ENCODE peak calls at places on chromosomes 6 and 20, in seven cellular contexts. N is brain microvascular endothelial cell; O is progenitor cell of endocrine pancreas; G is activated CD8-positive, alpha-beta T cell treated with anti-CD3 and anti-CD28 coated beads for 36 hours; K is mucosa of descending colon; V is MM.1S; I is mesothelial cell of epicardium. C is an unnamed sample.

GRCh38 chr6:56938634-56939294 is 16.1 kb upstream of the BEND6 start:
- DNase-seq in N (peak; percentile 95), O (no peak), G (no peak), K (no peak), V (no peak), I (no peak), C (no peak)

GRCh38 chr6:85129881-85130280 is 320.0 kb upstream of the NT5E start:
- DNase-seq in N (peak; percentile 41), O (no peak), G (no peak), K (no peak), V (no peak), I (no peak), C (no peak)

GRCh38 chr6:53359843-53360834 is 11.4 kb upstream of the ELOVL5 start:
- DNase-seq in N (peak; percentile 22), O (no peak), G (peak; percentile 28), K (no peak), V (no peak), I (no peak), C (no peak)

GRCh38 chr6:107064579-107065065 is 36.6 kb downstream of the MTRES1 start:
- DNase-seq in N (peak; percentile 81), O (no peak), G (peak; percentile 66), K (no peak), V (peak; percentile 79), I (no peak), C (no peak)

GRCh38 chr6:39814236-39814635 is 22.1 kb downstream of the DAAM2 start:
- DNase-seq in N (no peak), O (no peak), G (no peak), K (no peak), V (no peak), I (no peak), C (no peak)

GRCh38 chr6:83867527-83868161 is 8.2 kb downstream of the CYB5R4 start:
- DNase-seq in N (peak; percentile 98), O (no peak), G (peak; percentile 51), K (peak; percentile 58), V (no peak), I (no peak), C (peak; percentile 42)

GRCh38 chr6:85459224-85459901 is 9.5 kb downstream of the NT5E start:
- DNase-seq in N (peak; percentile 38), O (no peak), G (no peak), K (no peak), V (no peak), I (no peak), C (no peak)

GRCh38 chr6:91505199-91505598 is 918.3 kb upstream of the MAP3K7 start:
- DNase-seq in N (no peak), O (no peak), G (no peak), K (no peak), V (no peak), I (no peak), C (no peak)

GRCh38 chr6:29520232-29520631 is 32.5 kb upstream of the MAS1L start:
- DNase-seq in N (no peak), O (peak; percentile 3), G (no peak), K (no peak), V (no peak), I (no peak), C (no peak)

GRCh38 chr6:117449549-117450439 is 24.1 kb upstream of the ROS1 start:
- DNase-seq in N (peak; percentile 76), O (peak; percentile 29), G (peak; percentile 79), K (no peak), V (peak; percentile 67), I (peak; percentile 69), C (peak; percentile 44)

GRCh38 chr6:84568971-84569370 is 195.4 kb downstream of the TBX18 start:
- DNase-seq in N (no peak), O (no peak), G (no peak), K (no peak), V (no peak), I (no peak), C (no peak)

DNA sequence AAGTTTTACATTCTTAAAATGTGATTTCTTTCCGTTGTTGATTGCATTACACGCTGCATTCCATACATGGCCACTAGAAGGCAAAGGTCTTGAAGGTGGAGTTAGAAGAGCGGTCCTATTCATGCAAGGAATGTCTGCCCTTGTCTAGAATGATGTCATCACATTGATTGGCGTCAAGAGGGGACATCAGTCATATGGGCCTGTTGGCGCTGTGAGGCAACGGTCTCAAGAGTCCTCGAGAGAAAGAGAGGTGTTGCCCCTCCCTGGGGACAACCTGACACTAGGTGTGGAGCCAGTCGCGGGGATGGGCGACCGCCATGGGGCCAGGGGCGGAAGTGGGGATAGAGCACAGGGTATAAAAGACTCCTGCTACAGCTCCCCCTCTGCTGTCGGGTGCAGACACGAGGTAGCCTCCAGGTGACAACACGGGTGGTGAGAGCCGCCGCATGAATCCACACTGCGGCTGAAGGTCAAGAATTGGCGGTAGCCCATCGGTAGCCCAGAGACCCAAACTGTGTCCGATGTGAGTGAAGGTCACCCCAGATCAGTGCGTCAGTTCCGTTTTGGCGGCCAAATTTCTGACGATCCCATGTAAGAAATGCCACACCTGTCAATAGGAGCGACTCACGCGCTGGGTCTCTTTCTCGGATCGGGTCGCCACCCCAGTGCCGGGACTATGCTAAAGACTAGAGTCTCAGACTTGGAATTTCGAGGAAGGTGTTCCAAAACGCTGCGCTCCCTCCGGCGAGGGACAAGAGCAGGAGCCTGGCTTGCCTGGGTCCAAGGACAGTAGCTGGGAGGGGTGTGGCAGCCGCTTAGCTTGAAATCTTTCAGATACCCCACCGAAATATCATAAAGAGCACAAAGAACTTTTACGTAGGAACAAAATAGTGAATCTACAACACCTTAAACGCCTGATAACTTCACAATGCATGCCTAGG is 93.2 kb upstream of the ZNF184 start:
- DNase-seq in N (no peak), O (peak; percentile 26), G (no peak), K (no peak), V (no peak), I (peak; percentile 47), C (peak; percentile 45)
- TF ChIP-seq CTCF in N (no peak), O (peak; percentile 56), G (peak; percentile 16), K (no peak), V (no peak), I (no peak), C (no peak)

GRCh38 chr6:170423030-170423429 is 116.5 kb downstream of the FAM120B start:
- DNase-seq in N (no peak), O (no peak), G (no peak), K (no peak), V (no peak), I (no peak), C (no peak)
- TF ChIP-seq CTCF in N (no peak), O (no peak), G (no peak), K (no peak), V (no peak), I (no peak), C (no peak)

GRCh38 chr20:50163570-50164317 is 10.2 kb upstream of the PEDS1 start:
- DNase-seq in N (no peak), O (no peak), G (no peak), K (no peak), V (no peak), I (no peak), C (no peak)

GRCh38 chr20:50169329-50169823 is 15.9 kb upstream of the PEDS1 start:
- DNase-seq in N (peak; percentile 86), O (peak; percentile 60), G (peak; percentile 92), K (no peak), V (peak; percentile 70), I (peak; percentile 82), C (peak; percentile 96)

GRCh38 chr20:50170549-50171220 is 17.2 kb upstream of the PEDS1 start:
- DNase-seq in N (no peak), O (no peak), G (no peak), K (no peak), V (no peak), I (no peak), C (no peak)

GRCh38 chr20:50165687-50166554 is 12.4 kb upstream of the PEDS1 start:
- DNase-seq in N (peak; percentile 100), O (peak; percentile 47), G (peak; percentile 95), K (peak; percentile 97), V (peak; percentile 28), I (peak; percentile 91), C (peak; percentile 100)
- TF ChIP-seq CTCF in N (peak; percentile 8), O (no peak), G (no peak), K (no peak), V (no peak), I (no peak), C (no peak)

GRCh38 chr20:62899633-62900051 is 26.7 kb downstream of the DIDO1 start:
- DNase-seq in N (no peak), O (no peak), G (no peak), K (no peak), V (no peak), I (no peak), C (no peak)
- TF ChIP-seq CTCF in N (peak; percentile 17), O (peak; percentile 13), G (no peak), K (no peak), V (no peak), I (no peak), C (no peak)

GRCh38 chr6:38806271-38806670 is 91.2 kb downstream of the DNAH8 start:
- DNase-seq in N (no peak), O (no peak), G (no peak), K (no peak), V (peak; percentile 32), I (no peak), C (no peak)
- TF ChIP-seq CTCF in N (no peak), O (no peak), G (no peak), K (no peak), V (peak; percentile 15), I (no peak), C (peak; percentile 43)

DNA sequence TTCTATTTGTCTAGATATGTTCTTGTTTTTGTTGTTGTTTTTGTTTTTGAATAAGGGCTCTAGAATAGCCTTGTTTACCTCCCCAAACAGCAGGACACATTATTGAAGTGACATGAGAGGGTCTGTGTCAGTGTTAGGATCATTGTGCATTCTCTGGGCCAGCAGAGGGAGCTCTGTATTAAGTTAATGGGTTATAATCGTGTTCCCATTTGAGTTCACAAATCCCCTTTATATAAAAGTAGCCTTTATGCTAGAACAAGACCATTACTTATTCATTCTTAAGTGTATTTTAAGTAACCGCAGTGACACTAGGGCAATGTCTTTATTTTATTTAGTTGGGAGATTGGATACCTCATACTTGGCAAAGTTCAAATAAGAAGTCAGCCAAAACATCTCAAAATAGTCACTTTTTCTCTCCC is 44.8 kb downstream of the STK4 start:
- DNase-seq in N (peak; percentile 80), O (peak; percentile 15), G (peak; percentile 76), K (no peak), V (peak; percentile 57), I (peak; percentile 44), C (peak; percentile 70)
- TF ChIP-seq CTCF in N (peak; percentile 80), O (peak; percentile 78), G (peak; percentile 75), K (no peak), V (peak; percentile 76), I (peak; percentile 15), C (peak; percentile 96)

DNA sequence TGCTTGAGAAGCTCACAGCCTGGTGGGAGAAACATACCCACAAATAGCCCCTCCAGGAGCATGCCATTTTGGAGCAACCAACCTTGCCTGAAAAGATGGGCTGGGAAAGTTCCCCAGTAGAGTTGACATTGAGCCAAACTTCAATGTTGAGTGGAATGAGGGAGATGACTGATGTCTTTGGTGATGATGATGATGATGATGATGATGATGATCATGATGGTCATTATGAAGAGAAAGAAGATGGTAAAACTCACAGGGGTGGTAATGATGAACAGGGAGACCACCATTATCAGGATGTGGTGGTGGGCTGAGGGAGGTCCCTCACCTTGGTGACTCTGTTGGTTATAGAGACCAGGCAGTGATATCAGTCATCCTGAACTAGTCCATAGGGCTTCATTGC is 283.9 kb upstream of the RNF24 start:
- DNase-seq in N (no peak), O (no peak), G (no peak), K (no peak), V (no peak), I (no peak), C (no peak)
- TF ChIP-seq CTCF in N (no peak), O (no peak), G (no peak), K (no peak), V (no peak), I (no peak), C (no peak)

C was measured in Caco-2.